ENCODE peak calls at places on chromosomes 6 and 20, in six cellular contexts. One of them, this sample, is unnamed.

GRCh38 chr6:130681028-130681427 is 146.2 kb upstream of the SMLR1 start:
- DNase-seq in neuronal stem cell: no peak
- DNase-seq in NCI-H187 treated with DMSO at 0.1 percent for 48 hours: no peak
- DNase-seq in psoas muscle: no peak
- DNase-seq in nephron progenitor cell: no peak
- DNase-seq in body of pancreas: no peak
- DNase-seq in this sample: peak

GRCh38 chr20:33169176-33169794 is 1.3 kb downstream of the BPIFA2 start:
- DNase-seq in neuronal stem cell: no peak
- DNase-seq in NCI-H187 treated with DMSO at 0.1 percent for 48 hours: no peak
- DNase-seq in psoas muscle: no peak
- DNase-seq in nephron progenitor cell: peak
- DNase-seq in body of pancreas: no peak
- DNase-seq in this sample: no peak

GRCh38 chr20:61510778-61511330 is 258.8 kb downstream of the CDH4 start:
- DNase-seq in neuronal stem cell: no peak
- DNase-seq in NCI-H187 treated with DMSO at 0.1 percent for 48 hours: no peak
- DNase-seq in psoas muscle: no peak
- DNase-seq in nephron progenitor cell: no peak
- DNase-seq in body of pancreas: no peak
- DNase-seq in this sample: no peak

GRCh38 chr6:88165877-88166492 is at the start of gene CNR1:
- DNase-seq in neuronal stem cell: peak
- DNase-seq in NCI-H187 treated with DMSO at 0.1 percent for 48 hours: no peak
- DNase-seq in psoas muscle: peak
- DNase-seq in nephron progenitor cell: peak
- DNase-seq in body of pancreas: peak
- DNase-seq in this sample: peak

GRCh38 chr6:26388441-26388840 is 5.5 kb downstream of the BTN2A2 start:
- DNase-seq in neuronal stem cell: no peak
- DNase-seq in NCI-H187 treated with DMSO at 0.1 percent for 48 hours: no peak
- DNase-seq in psoas muscle: no peak
- DNase-seq in nephron progenitor cell: no peak
- DNase-seq in body of pancreas: no peak
- DNase-seq in this sample: no peak

GRCh38 chr6:35719830-35720733 is 16.8 kb upstream of the ARMC12 start:
- DNase-seq in neuronal stem cell: no peak
- DNase-seq in NCI-H187 treated with DMSO at 0.1 percent for 48 hours: no peak
- DNase-seq in psoas muscle: peak
- DNase-seq in nephron progenitor cell: peak
- DNase-seq in body of pancreas: no peak
- DNase-seq in this sample: no peak

GRCh38 chr6:36605560-36606391 is 11.6 kb downstream of the SRSF3 start:
- DNase-seq in neuronal stem cell: no peak
- DNase-seq in NCI-H187 treated with DMSO at 0.1 percent for 48 hours: no peak
- DNase-seq in psoas muscle: no peak
- DNase-seq in nephron progenitor cell: no peak
- DNase-seq in body of pancreas: no peak
- DNase-seq in this sample: no peak

GRCh38 chr20:10093087-10093591 is 58.4 kb downstream of the ANKEF1 start:
- DNase-seq in neuronal stem cell: no peak
- DNase-seq in NCI-H187 treated with DMSO at 0.1 percent for 48 hours: no peak
- DNase-seq in psoas muscle: no peak
- DNase-seq in nephron progenitor cell: no peak
- DNase-seq in body of pancreas: no peak
- DNase-seq in this sample: peak

GRCh38 chr20:17611540-17612286 is 41.8 kb downstream of the DSTN start:
- DNase-seq in neuronal stem cell: no peak
- DNase-seq in NCI-H187 treated with DMSO at 0.1 percent for 48 hours: no peak
- DNase-seq in psoas muscle: peak
- DNase-seq in nephron progenitor cell: no peak
- DNase-seq in body of pancreas: peak
- DNase-seq in this sample: no peak

GRCh38 chr20:43190332-43190953 is 737 bp upstream of the PTPRT start:
- DNase-seq in neuronal stem cell: no peak
- DNase-seq in NCI-H187 treated with DMSO at 0.1 percent for 48 hours: no peak
- DNase-seq in psoas muscle: no peak
- DNase-seq in nephron progenitor cell: no peak
- DNase-seq in body of pancreas: no peak
- DNase-seq in this sample: no peak

GRCh38 chr20:38337561-38338140 is 8.6 kb upstream of the LBP start:
- DNase-seq in neuronal stem cell: peak
- DNase-seq in NCI-H187 treated with DMSO at 0.1 percent for 48 hours: no peak
- DNase-seq in psoas muscle: peak
- DNase-seq in nephron progenitor cell: peak
- DNase-seq in body of pancreas: no peak
- DNase-seq in this sample: no peak

GRCh38 chr6:156461647-156462046 is 315.5 kb upstream of the ARID1B start:
- DNase-seq in neuronal stem cell: no peak
- DNase-seq in NCI-H187 treated with DMSO at 0.1 percent for 48 hours: no peak
- DNase-seq in psoas muscle: no peak
- DNase-seq in nephron progenitor cell: no peak
- DNase-seq in body of pancreas: no peak
- DNase-seq in this sample: no peak

GRCh38 chr20:58842276-58842675 is 8.4 kb downstream of the GNAS-AS1 start:
- DNase-seq in neuronal stem cell: no peak
- DNase-seq in NCI-H187 treated with DMSO at 0.1 percent for 48 hours: no peak
- DNase-seq in psoas muscle: no peak
- DNase-seq in nephron progenitor cell: no peak
- DNase-seq in body of pancreas: no peak
- DNase-seq in this sample: no peak

GRCh38 chr6:131740161-131740560 is 29.3 kb upstream of the CTAGE9 start:
- DNase-seq in neuronal stem cell: no peak
- DNase-seq in NCI-H187 treated with DMSO at 0.1 percent for 48 hours: no peak
- DNase-seq in psoas muscle: no peak
- DNase-seq in nephron progenitor cell: no peak
- DNase-seq in body of pancreas: no peak
- DNase-seq in this sample: peak

GRCh38 chr6:166770216-166771116 is 143.4 kb upstream of the RPS6KA2 start:
- DNase-seq in neuronal stem cell: no peak
- DNase-seq in NCI-H187 treated with DMSO at 0.1 percent for 48 hours: no peak
- DNase-seq in psoas muscle: no peak
- DNase-seq in nephron progenitor cell: no peak
- DNase-seq in body of pancreas: no peak
- DNase-seq in this sample: peak

GRCh38 chr6:31246051-31246495 is 25.8 kb downstream of the HLA-C start:
- DNase-seq in neuronal stem cell: no peak
- DNase-seq in NCI-H187 treated with DMSO at 0.1 percent for 48 hours: no peak
- DNase-seq in psoas muscle: no peak
- DNase-seq in nephron progenitor cell: peak
- DNase-seq in body of pancreas: no peak
- DNase-seq in this sample: peak

GRCh38 chr6:28807682-28808280 is 116.0 kb downstream of the TRIM27 start:
- DNase-seq in neuronal stem cell: no peak
- DNase-seq in NCI-H187 treated with DMSO at 0.1 percent for 48 hours: no peak
- DNase-seq in psoas muscle: no peak
- DNase-seq in nephron progenitor cell: peak
- DNase-seq in body of pancreas: no peak
- DNase-seq in this sample: peak

GRCh38 chr6:159357211-159357920 is 188.2 kb downstream of the FNDC1 start:
- DNase-seq in neuronal stem cell: no peak
- DNase-seq in NCI-H187 treated with DMSO at 0.1 percent for 48 hours: no peak
- DNase-seq in psoas muscle: no peak
- DNase-seq in nephron progenitor cell: no peak
- DNase-seq in body of pancreas: no peak
- DNase-seq in this sample: no peak

GRCh38 chr6:121771937-121772717 is 336.7 kb downstream of the GJA1 start:
- DNase-seq in neuronal stem cell: no peak
- DNase-seq in NCI-H187 treated with DMSO at 0.1 percent for 48 hours: no peak
- DNase-seq in psoas muscle: no peak
- DNase-seq in nephron progenitor cell: no peak
- DNase-seq in body of pancreas: no peak
- DNase-seq in this sample: no peak

GRCh38 chr6:2542101-2542857 is 208.4 kb downstream of the MYLK4 start:
- DNase-seq in neuronal stem cell: no peak
- DNase-seq in NCI-H187 treated with DMSO at 0.1 percent for 48 hours: no peak
- DNase-seq in psoas muscle: no peak
- DNase-seq in nephron progenitor cell: no peak
- DNase-seq in body of pancreas: no peak
- DNase-seq in this sample: no peak

GRCh38 chr6:149140137-149140909 is 177.2 kb upstream of the TAB2 start:
- DNase-seq in neuronal stem cell: no peak
- DNase-seq in NCI-H187 treated with DMSO at 0.1 percent for 48 hours: no peak
- DNase-seq in psoas muscle: no peak
- DNase-seq in nephron progenitor cell: no peak
- DNase-seq in body of pancreas: no peak
- DNase-seq in this sample: no peak

This sample was measured in AG08395.